ENCODE peak calls at places on chromosome 1, in four cellular contexts. E is GM23248, L is mesendoderm, P is BE2C. R is an unnamed sample. For H3K36me3, the result is how much of the 10 kb centered on the place peaks cover.

GRCh38 chr1:162674018-162674608 is 41.8 kb downstream of the DDR2 start:
- DNase-seq in L (no peak), E (peak), P (no peak), R (no peak)

GRCh38 chr1:78715181-78715661 is 65.6 kb downstream of the IFI44 start:
- DNase-seq in L (no peak), E (peak), P (no peak), R (no peak)

GRCh38 chr1:165666152-165666551 is 32.2 kb downstream of the ALDH9A1 start:
- DNase-seq in E (peak), P (no peak), L (no peak), R (no peak)

GRCh38 chr1:179314928-179315327 is 21.3 kb downstream of the SOAT1 start:
- DNase-seq in P (no peak), L (peak), E (no peak), R (no peak)

GRCh38 chr1:56194911-56195310 is 384.5 kb downstream of the PLPP3 start:
- DNase-seq in E (peak), P (no peak), L (no peak), R (no peak)

GRCh38 chr1:41708332-41708731 is 210.4 kb downstream of the HIVEP3 start:
- DNase-seq in E (no peak), P (no peak), L (no peak), R (no peak)

GRCh38 chr1:243311809-243312208 is 56.0 kb downstream of the SDCCAG8 start:
- DNase-seq in E (no peak), L (no peak), P (no peak), R (no peak)

GRCh38 chr1:231508497-231508896 is 20.0 kb upstream of the TSNAX start:
- DNase-seq in L (no peak), E (no peak), P (no peak), R (no peak)

GRCh38 chr1:206002160-206002559 is 1.0 kb downstream of the RAB7B start:
- DNase-seq in P (no peak), E (peak), L (no peak), R (no peak)

GRCh38 chr1:174931214-174931613 is 68.5 kb upstream of the CACYBP start:
- DNase-seq in P (no peak), L (no peak), E (peak), R (no peak)

GRCh38 chr1:195376190-195376589 is 1232.0 kb downstream of the KCNT2 start:
- DNase-seq in L (peak), E (peak), P (no peak), R (no peak)

GRCh38 chr1:96980448-96980847 is 258.9 kb downstream of the PTBP2 start:
- DNase-seq in L (no peak), P (no peak), E (no peak), R (no peak)

GRCh38 chr1:24022611-24023359 is 42.7 kb upstream of the SRSF10 start:
- DNase-seq in P (no peak), L (peak), E (peak), R (no peak)

GRCh38 chr1:31881698-31882000 is 56.5 kb downstream of the PTP4A2 start:
- DNase-seq in E (no peak), L (no peak), P (no peak), R (no peak)

GRCh38 chr1:156493749-156494148 is 6.8 kb downstream of the MEF2D start:
- DNase-seq in E (no peak), L (no peak), P (no peak), R (peak)

GRCh38 chr1:58813361-58813760 is 29.5 kb upstream of the JUN start:
- DNase-seq in E (no peak), P (no peak), L (no peak), R (no peak)

GRCh38 chr1:163069142-163069541 is at the start of gene RGS4:
- DNase-seq in P (peak), L (peak), E (peak), R (peak)

GRCh38 chr1:224879404-224879803 is 50.1 kb upstream of the DNAH14 start:
- DNase-seq in P (no peak), L (no peak), E (peak), R (no peak)

GRCh38 chr1:97901017-97901658 is 19.7 kb downstream of the DPYD start:
- DNase-seq in L (no peak), P (no peak), E (peak), R (no peak)

GRCh38 chr1:67840449-67840848 is 7.2 kb upstream of the GNG12 start:
- DNase-seq in E (peak), P (no peak), L (peak), R (no peak)

GRCh38 chr1:53979712-53980450 is 33.7 kb downstream of the LRRC42 start:
- DNase-seq in L (no peak), E (no peak), P (no peak), R (no peak)

GRCh38 chr1:24910751-24911650 is 19.1 kb downstream of the RUNX3 start:
- DNase-seq in P (no peak), E (no peak), L (peak), R (no peak)

GRCh38 chr1:212981571-212982328 is 31.4 kb downstream of the VASH2 start:
- DNase-seq in P (no peak), L (no peak), E (no peak), R (no peak)

GRCh38 chr1:230977781-230978490 is 725 bp downstream of the TTC13 start:
- DNase-seq in P (peak), E (peak), L (peak), R (peak)

GRCh38 chr1:112344754-112345423 is 51.1 kb upstream of the CTTNBP2NL start:
- DNase-seq in L (peak), E (no peak), P (no peak), R (no peak)

DNA sequence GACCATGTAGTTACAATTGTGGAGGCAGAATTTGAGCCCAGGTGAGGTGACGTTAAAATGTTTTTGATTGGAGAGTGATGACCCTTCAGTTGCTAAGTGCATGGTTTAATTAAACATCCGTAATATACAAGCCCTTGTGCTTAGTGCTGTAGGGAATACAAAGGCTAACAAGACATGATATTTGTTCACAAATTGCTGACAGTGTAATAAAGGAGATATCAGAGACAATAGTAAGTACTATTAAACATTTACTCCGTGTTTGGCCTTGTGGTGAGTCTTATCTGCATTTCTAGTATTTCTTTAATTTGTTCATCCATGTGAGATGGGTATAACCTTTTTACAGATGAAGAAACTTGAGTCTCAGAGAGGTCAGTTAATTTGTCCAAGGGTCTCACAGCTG is 37.9 kb downstream of the RLF start:
- DNase-seq in P (no peak), E (no peak), L (no peak), R (no peak)
- H3K36me3 ChIP-seq in P (under half), E (under half), L (under half), R (under half)

DNA sequence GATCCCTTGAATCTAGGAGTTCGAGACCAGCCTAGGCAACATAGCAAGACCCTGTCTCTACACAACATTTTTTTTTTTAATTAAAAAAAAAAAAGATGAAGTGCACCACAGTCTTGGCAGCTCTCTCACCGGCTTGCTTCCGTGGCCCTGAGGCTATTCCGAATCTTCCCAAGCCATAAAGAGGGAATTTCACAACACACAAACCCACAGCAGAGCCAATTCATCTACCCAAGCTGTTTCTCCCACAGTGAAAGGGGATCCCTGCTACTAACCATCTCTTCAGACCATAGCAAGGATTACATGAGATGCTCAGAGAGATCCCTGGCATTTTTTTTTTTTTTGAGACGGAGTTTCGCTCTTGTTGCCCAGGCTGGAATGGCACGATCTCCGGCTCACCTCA is 8.3 kb upstream of the CHD5 start:
- DNase-seq in P (no peak), L (no peak), E (no peak), R (no peak)
- H3K36me3 ChIP-seq in P (under half), L (under half), E (under half), R (under half)

DNA sequence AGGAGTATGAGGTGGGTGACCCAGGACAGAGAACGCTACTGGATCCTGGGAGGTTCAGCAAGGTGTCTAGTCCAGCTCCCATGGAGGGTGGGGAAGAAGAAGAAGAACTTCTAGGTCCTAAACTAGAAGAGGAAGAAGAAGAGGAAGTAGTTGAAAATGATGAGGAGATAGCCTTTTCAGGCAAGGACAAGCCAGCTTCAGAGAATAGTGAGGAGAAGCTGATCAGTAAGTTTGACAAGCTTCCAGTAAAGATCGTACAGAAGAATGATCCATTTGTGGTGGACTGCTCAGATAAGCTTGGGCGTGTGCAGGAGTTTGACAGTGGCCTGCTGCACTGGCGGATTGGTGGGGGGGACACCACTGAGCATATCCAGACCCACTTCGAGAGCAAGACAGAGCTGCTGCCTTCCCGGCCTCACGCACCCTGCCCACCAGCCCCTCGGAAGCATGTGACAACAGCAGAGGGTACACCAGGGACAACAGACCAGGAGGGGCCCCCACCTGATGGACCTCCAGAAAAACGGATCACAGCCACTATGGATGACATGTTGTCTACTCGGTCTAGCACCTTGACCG is 8.6 kb upstream of the PIGV start:
- DNase-seq in P (no peak), E (no peak), L (no peak), R (no peak)
- H3K36me3 ChIP-seq in P (under half), E (half or more), L (under half), R (under half)

GRCh38 chr1:40224040-40224439 is 23.7 kb upstream of the TMCO2 start:
- DNase-seq in L (peak), E (no peak), P (no peak), R (no peak)
- H3K36me3 ChIP-seq in L (under half), E (under half), P (under half), R (under half)

GRCh38 chr1:173866462-173866861 is 1.3 kb downstream of the GAS5 start:
- DNase-seq in L (no peak), E (peak), P (no peak), R (no peak)
- H3K36me3 ChIP-seq in L (under half), E (under half), P (half or more), R (under half)

GRCh38 chr1:93899543-93900207 is 9.6 kb downstream of the GCLM start:
- DNase-seq in E (no peak), P (no peak), L (no peak), R (no peak)
- H3K36me3 ChIP-seq in E (half or more), P (under half), L (under half), R (under half)

GRCh38 chr1:183522104-183522503 is 49.8 kb downstream of the SMG7 start:
- DNase-seq in L (no peak), P (no peak), E (no peak), R (no peak)
- H3K36me3 ChIP-seq in L (under half), P (under half), E (under half), R (under half)

GRCh38 chr1:235947989-235948388 is 81.3 kb upstream of the LYST start:
- DNase-seq in L (no peak), P (no peak), E (no peak), R (no peak)
- H3K36me3 ChIP-seq in L (under half), P (under half), E (under half), R (under half)

GRCh38 chr1:13725714-13726175 is 25.8 kb downstream of the PRDM2 start:
- DNase-seq in P (peak), E (peak), L (peak), R (no peak)

GRCh38 chr1:13728104-13728503 is 28.1 kb downstream of the PRDM2 start:
- DNase-seq in L (no peak), P (no peak), E (no peak), R (no peak)

GRCh38 chr1:13723810-13724209 is 23.8 kb downstream of the PRDM2 start:
- DNase-seq in L (no peak), P (no peak), E (peak), R (no peak)
- H3K36me3 ChIP-seq in L (under half), P (under half), E (under half), R (under half)

R was measured in aorta.